ENCODE peak calls at places on chromosome 1, in eight cellular contexts. One of them, this sample, is unnamed. For H3K27me3 and H3K4me1, the result is how much of the 10 kb centered on the place peaks cover.

GRCh38 chr1:9010781-9011323 is 15.4 kb downstream of the SLC2A7 start:
- DNase-seq in adrenal gland: peak
- DNase-seq in heart left ventricle: peak
- DNase-seq in neuronal stem cell: no peak
- DNase-seq in tibial nerve: no peak
- DNase-seq in SK-N-SH: no peak
- DNase-seq in right cardiac atrium: peak
- DNase-seq in cardiac muscle cell: no peak
- DNase-seq in this sample: no peak

GRCh38 chr1:89737985-89738510 is 82.8 kb upstream of the LRRC8D start:
- DNase-seq in adrenal gland: no peak
- DNase-seq in heart left ventricle: no peak
- DNase-seq in neuronal stem cell: no peak
- DNase-seq in tibial nerve: no peak
- DNase-seq in SK-N-SH: no peak
- DNase-seq in right cardiac atrium: no peak
- DNase-seq in cardiac muscle cell: no peak
- DNase-seq in this sample: no peak

GRCh38 chr1:24283326-24284155 is 35.6 kb upstream of the GRHL3 start:
- DNase-seq in adrenal gland: peak
- DNase-seq in heart left ventricle: no peak
- DNase-seq in neuronal stem cell: no peak
- DNase-seq in tibial nerve: no peak
- DNase-seq in SK-N-SH: no peak
- DNase-seq in right cardiac atrium: no peak
- DNase-seq in cardiac muscle cell: peak
- DNase-seq in this sample: no peak

GRCh38 chr1:201859424-201859823 is 29.3 kb upstream of the SHISA4 start:
- DNase-seq in adrenal gland: no peak
- DNase-seq in heart left ventricle: no peak
- DNase-seq in neuronal stem cell: no peak
- DNase-seq in tibial nerve: no peak
- DNase-seq in SK-N-SH: no peak
- DNase-seq in right cardiac atrium: no peak
- DNase-seq in cardiac muscle cell: no peak
- DNase-seq in this sample: no peak

GRCh38 chr1:30912913-30913652 is 4.5 kb upstream of the SDC3 start:
- DNase-seq in adrenal gland: peak
- DNase-seq in heart left ventricle: peak
- DNase-seq in neuronal stem cell: no peak
- DNase-seq in tibial nerve: peak
- DNase-seq in SK-N-SH: peak
- DNase-seq in right cardiac atrium: peak
- DNase-seq in cardiac muscle cell: peak
- DNase-seq in this sample: no peak

GRCh38 chr1:35886606-35887431 is 3.8 kb downstream of the AGO1 start:
- DNase-seq in adrenal gland: no peak
- DNase-seq in heart left ventricle: no peak
- DNase-seq in neuronal stem cell: no peak
- DNase-seq in tibial nerve: no peak
- DNase-seq in SK-N-SH: peak
- DNase-seq in right cardiac atrium: no peak
- DNase-seq in cardiac muscle cell: peak
- DNase-seq in this sample: no peak

GRCh38 chr1:115604508-115604907 is 37.3 kb upstream of the VANGL1 start:
- DNase-seq in adrenal gland: no peak
- DNase-seq in heart left ventricle: no peak
- DNase-seq in neuronal stem cell: no peak
- DNase-seq in tibial nerve: no peak
- DNase-seq in SK-N-SH: no peak
- DNase-seq in right cardiac atrium: no peak
- DNase-seq in cardiac muscle cell: no peak
- DNase-seq in this sample: no peak

GRCh38 chr1:231369282-231369681 is 31.2 kb downstream of the SPRTN start:
- DNase-seq in adrenal gland: no peak
- DNase-seq in heart left ventricle: no peak
- DNase-seq in neuronal stem cell: no peak
- DNase-seq in tibial nerve: no peak
- DNase-seq in SK-N-SH: no peak
- DNase-seq in right cardiac atrium: no peak
- DNase-seq in cardiac muscle cell: no peak
- DNase-seq in this sample: no peak

GRCh38 chr1:35929730-35930592 is 944 bp upstream of the AGO3 start:
- DNase-seq in adrenal gland: peak
- DNase-seq in heart left ventricle: no peak
- DNase-seq in neuronal stem cell: peak
- DNase-seq in tibial nerve: no peak
- DNase-seq in SK-N-SH: peak
- DNase-seq in right cardiac atrium: peak
- DNase-seq in cardiac muscle cell: peak
- DNase-seq in this sample: peak

GRCh38 chr1:234476172-234476571 is 2.8 kb downstream of the TARBP1 start:
- DNase-seq in adrenal gland: no peak
- DNase-seq in heart left ventricle: no peak
- DNase-seq in neuronal stem cell: no peak
- DNase-seq in tibial nerve: no peak
- DNase-seq in SK-N-SH: no peak
- DNase-seq in right cardiac atrium: no peak
- DNase-seq in cardiac muscle cell: no peak
- DNase-seq in this sample: no peak

GRCh38 chr1:175267716-175268416 is 75.3 kb upstream of the KIAA0040 start:
- DNase-seq in adrenal gland: peak
- DNase-seq in heart left ventricle: peak
- DNase-seq in neuronal stem cell: no peak
- DNase-seq in tibial nerve: peak
- DNase-seq in SK-N-SH: no peak
- DNase-seq in right cardiac atrium: peak
- DNase-seq in cardiac muscle cell: peak
- DNase-seq in this sample: no peak

GRCh38 chr1:38820860-38821259 is 38.7 kb downstream of the RRAGC start:
- DNase-seq in adrenal gland: no peak
- DNase-seq in heart left ventricle: no peak
- DNase-seq in neuronal stem cell: no peak
- DNase-seq in tibial nerve: no peak
- DNase-seq in SK-N-SH: no peak
- DNase-seq in right cardiac atrium: no peak
- DNase-seq in cardiac muscle cell: no peak
- DNase-seq in this sample: no peak

DNA sequence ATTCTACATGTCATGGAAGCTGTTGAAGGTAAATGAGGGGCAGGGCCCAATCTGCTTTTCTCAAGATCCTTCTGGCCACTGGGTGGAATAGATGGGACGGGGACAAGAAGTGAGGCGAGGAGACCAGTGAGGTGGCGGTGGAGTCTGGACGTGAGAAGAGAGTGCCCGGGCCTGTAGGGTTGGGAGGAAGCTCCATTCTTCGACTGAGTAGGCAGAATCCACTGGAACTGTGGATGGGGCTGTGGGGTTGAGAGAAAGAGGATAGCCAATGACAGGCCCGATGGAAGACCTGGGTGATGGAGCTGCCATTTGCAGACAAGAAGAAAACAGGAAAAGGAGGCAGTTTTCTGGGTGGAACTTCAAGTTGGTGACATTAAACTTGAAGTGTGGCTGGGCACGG is 10.3 kb downstream of the SLC1A7 start:
- DNase-seq in adrenal gland: no peak
- DNase-seq in heart left ventricle: no peak
- DNase-seq in neuronal stem cell: no peak
- DNase-seq in tibial nerve: no peak
- DNase-seq in SK-N-SH: no peak
- DNase-seq in right cardiac atrium: no peak
- DNase-seq in cardiac muscle cell: no peak
- DNase-seq in this sample: no peak
- H3K27me3 ChIP-seq in adrenal gland: under half
- H3K27me3 ChIP-seq in heart left ventricle: under half
- H3K27me3 ChIP-seq in neuronal stem cell: under half
- H3K27me3 ChIP-seq in tibial nerve: under half
- H3K27me3 ChIP-seq in SK-N-SH: under half
- H3K27me3 ChIP-seq in right cardiac atrium: under half
- H3K27me3 ChIP-seq in cardiac muscle cell: under half
- H3K27me3 ChIP-seq in this sample: under half

GRCh38 chr1:153607381-153607780 is 5.6 kb downstream of the S100A16 start:
- DNase-seq in adrenal gland: no peak
- DNase-seq in heart left ventricle: no peak
- DNase-seq in neuronal stem cell: no peak
- DNase-seq in tibial nerve: no peak
- DNase-seq in SK-N-SH: no peak
- DNase-seq in right cardiac atrium: no peak
- DNase-seq in cardiac muscle cell: no peak
- DNase-seq in this sample: no peak
- H3K4me1 ChIP-seq in adrenal gland: under half
- H3K4me1 ChIP-seq in heart left ventricle: under half
- H3K4me1 ChIP-seq in neuronal stem cell: under half
- H3K4me1 ChIP-seq in tibial nerve: under half
- H3K4me1 ChIP-seq in SK-N-SH: under half
- H3K4me1 ChIP-seq in right cardiac atrium: under half
- H3K4me1 ChIP-seq in cardiac muscle cell: under half
- H3K4me1 ChIP-seq in this sample: under half

DNA sequence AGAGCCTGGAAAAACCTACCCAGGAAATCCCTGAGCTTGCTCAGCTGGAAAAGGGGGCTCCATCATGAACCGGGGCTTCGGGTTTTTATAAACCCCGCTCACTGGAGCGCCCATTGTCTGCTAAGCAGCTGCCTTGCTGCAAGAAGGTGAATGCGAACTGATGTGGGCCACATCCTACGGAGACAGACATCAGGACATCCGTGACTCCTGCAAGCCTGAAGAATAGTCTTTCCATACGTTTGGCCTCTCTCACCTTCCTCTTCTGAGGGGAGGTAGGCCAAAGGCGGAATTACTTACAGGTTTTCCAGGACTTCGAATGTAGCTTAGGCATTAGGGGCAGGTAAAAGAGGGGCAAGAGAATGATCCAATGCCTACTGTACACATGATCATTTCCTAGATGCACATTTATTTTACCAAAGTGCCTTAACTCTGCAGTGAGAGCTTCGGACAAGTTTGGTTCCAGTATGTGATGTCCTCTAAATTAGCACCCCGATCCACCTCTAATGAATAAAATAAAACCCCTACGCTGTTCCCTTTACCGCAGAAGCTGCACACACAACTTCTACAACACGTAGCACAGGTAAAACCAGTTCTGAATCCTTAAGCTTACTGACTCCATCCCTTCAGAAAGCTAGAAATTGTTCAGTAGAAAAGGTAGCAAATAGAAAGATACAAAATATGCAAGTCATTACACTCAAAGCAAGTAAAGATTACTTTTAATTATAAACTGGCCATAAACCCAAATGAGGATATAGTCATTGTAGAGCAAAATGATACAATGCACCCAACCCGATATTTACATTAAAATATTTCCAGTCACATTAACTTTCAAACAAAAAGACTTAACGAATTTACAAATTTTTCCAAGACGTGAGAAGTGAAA is 866 bp upstream of the SORT1 start:
- DNase-seq in adrenal gland: no peak
- DNase-seq in heart left ventricle: no peak
- DNase-seq in neuronal stem cell: no peak
- DNase-seq in tibial nerve: no peak
- DNase-seq in SK-N-SH: no peak
- DNase-seq in right cardiac atrium: no peak
- DNase-seq in cardiac muscle cell: no peak
- DNase-seq in this sample: no peak
- H3K4me3 ChIP-seq in adrenal gland: no peak
- H3K4me3 ChIP-seq in heart left ventricle: peak
- H3K4me3 ChIP-seq in neuronal stem cell: peak
- H3K4me3 ChIP-seq in tibial nerve: peak
- H3K4me3 ChIP-seq in SK-N-SH: peak
- H3K4me3 ChIP-seq in right cardiac atrium: peak
- H3K4me3 ChIP-seq in cardiac muscle cell: peak
- H3K4me3 ChIP-seq in this sample: peak

DNA sequence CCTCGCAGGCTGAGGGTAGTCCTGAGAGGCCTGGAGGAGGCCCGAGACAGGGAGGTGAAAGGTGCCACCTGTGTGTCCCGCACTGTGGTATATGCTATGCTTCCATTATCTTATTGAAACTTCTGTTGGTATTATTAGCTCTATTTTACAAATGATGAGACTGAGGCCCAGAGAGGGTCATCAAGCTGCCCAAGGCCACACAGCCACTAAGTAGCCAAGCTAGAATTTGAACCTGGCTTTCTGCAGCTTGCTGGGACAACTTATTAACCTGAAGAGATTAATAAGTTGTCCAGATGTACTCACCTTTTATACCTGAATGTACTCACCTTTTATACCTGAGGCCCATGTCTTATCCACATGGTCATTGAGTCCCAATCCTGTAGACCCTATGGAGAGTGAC is 83.0 kb downstream of the EPHB2 start:
- DNase-seq in adrenal gland: no peak
- DNase-seq in heart left ventricle: no peak
- DNase-seq in neuronal stem cell: no peak
- DNase-seq in tibial nerve: no peak
- DNase-seq in SK-N-SH: no peak
- DNase-seq in right cardiac atrium: no peak
- DNase-seq in cardiac muscle cell: no peak
- DNase-seq in this sample: no peak
- H3K27me3 ChIP-seq in adrenal gland: under half
- H3K27me3 ChIP-seq in heart left ventricle: under half
- H3K27me3 ChIP-seq in neuronal stem cell: under half
- H3K27me3 ChIP-seq in tibial nerve: under half
- H3K27me3 ChIP-seq in SK-N-SH: under half
- H3K27me3 ChIP-seq in right cardiac atrium: under half
- H3K27me3 ChIP-seq in cardiac muscle cell: under half
- H3K27me3 ChIP-seq in this sample: under half

GRCh38 chr1:178033019-178033418 is 60.9 kb upstream of the RASAL2 start:
- DNase-seq in adrenal gland: no peak
- DNase-seq in heart left ventricle: no peak
- DNase-seq in neuronal stem cell: no peak
- DNase-seq in tibial nerve: no peak
- DNase-seq in SK-N-SH: no peak
- DNase-seq in right cardiac atrium: no peak
- DNase-seq in cardiac muscle cell: no peak
- DNase-seq in this sample: no peak
- H3K4me1 ChIP-seq in adrenal gland: under half
- H3K4me1 ChIP-seq in heart left ventricle: under half
- H3K4me1 ChIP-seq in neuronal stem cell: under half
- H3K4me1 ChIP-seq in tibial nerve: under half
- H3K4me1 ChIP-seq in SK-N-SH: under half
- H3K4me1 ChIP-seq in right cardiac atrium: under half
- H3K4me1 ChIP-seq in cardiac muscle cell: under half
- H3K4me1 ChIP-seq in this sample: under half

This sample was measured in esophagus squamous epithelium.